ENCODE peak calls at places on chromosomes 11 and 22, in four cellular contexts. J is GM12891, B is K562, T is GM12878. Y is an unnamed sample.

GRCh38 chr11:63567044-63567840 is 4.1 kb upstream of the PLAAT2 start:
- DNase-seq in B (peak), T (peak), J (no peak), Y (no peak)

GRCh38 chr11:64843971-64844329 is 503 bp downstream of the CDC42BPG start:
- DNase-seq in J (no peak), B (no peak), T (no peak), Y (no peak)

GRCh38 chr11:83663446-83663845 is 377.3 kb upstream of the CCDC90B start:
- DNase-seq in B (no peak), T (no peak), J (no peak), Y (no peak)

GRCh38 chr11:87432006-87432405 is 394.3 kb downstream of the TMEM135 start:
- DNase-seq in T (no peak), J (no peak), B (no peak), Y (no peak)

GRCh38 chr11:117874253-117874909 is 2.1 kb downstream of the FXYD6 start:
- DNase-seq in J (no peak), T (no peak), B (no peak), Y (no peak)

GRCh38 chr22:44225091-44225689 is 44.5 kb downstream of the PARVG start:
- DNase-seq in T (no peak), B (no peak), J (no peak), Y (no peak)

GRCh38 chr11:2625183-2625582 is 74.6 kb downstream of the KCNQ1OT1 start:
- DNase-seq in B (no peak), J (no peak), T (no peak), Y (no peak)

GRCh38 chr11:46363455-46363920 is 16.2 kb downstream of the DGKZ start:
- DNase-seq in B (no peak), J (no peak), T (no peak), Y (no peak)

GRCh38 chr11:65493367-65494176 is 5.3 kb upstream of the MALAT1 start:
- DNase-seq in B (no peak), T (no peak), J (no peak), Y (no peak)

GRCh38 chr11:18105802-18106574 is at the start of gene SAAL1:
- DNase-seq in T (peak), B (peak), J (peak), Y (peak)

GRCh38 chr11:18105086-18105801 is 638 bp downstream of the SAAL1 start:
- DNase-seq in T (no peak), J (no peak), B (no peak), Y (no peak)

GRCh38 chr11:18106688-18107087 is 806 bp upstream of the SAAL1 start:
- DNase-seq in B (no peak), J (no peak), T (no peak), Y (no peak)

DNA sequence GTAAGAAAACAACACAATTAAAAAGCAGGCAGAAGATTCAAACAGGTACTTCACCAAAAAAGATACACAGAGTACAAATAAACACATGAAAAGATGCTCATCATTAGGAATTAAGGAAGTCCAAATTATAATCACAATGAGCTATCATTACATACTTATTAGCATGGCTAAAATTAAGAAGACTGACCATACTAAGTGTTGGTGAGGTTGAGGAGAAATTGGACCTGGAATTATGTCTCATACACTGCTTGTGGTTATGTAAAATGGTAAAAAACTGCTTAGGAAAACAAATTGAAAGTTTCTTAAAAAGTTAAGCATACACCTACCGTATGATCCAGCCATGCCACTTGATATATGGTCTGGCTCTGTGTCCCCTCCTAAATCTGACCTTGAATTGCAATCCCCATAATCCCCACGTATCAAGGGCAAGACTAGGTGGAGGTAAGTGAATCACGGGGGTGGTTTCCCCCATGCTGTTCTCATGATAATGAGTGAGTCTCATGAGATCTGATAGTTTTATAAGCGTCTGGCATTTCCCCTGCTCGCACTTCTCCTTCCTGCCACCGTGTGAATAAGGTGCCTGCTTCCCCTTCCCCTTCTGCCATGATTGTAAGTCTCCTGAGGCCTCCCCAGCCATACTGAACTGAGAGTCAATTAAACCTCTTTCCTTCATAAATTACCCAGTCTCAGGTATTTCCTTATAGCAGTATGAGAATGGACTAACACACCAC is 4.8 kb downstream of the SAAL1 start:
- DNase-seq in B (no peak), J (no peak), T (no peak), Y (peak)
- TF ChIP-seq SPI1 in B (no peak), J (peak), T (peak), Y (peak)

DNA sequence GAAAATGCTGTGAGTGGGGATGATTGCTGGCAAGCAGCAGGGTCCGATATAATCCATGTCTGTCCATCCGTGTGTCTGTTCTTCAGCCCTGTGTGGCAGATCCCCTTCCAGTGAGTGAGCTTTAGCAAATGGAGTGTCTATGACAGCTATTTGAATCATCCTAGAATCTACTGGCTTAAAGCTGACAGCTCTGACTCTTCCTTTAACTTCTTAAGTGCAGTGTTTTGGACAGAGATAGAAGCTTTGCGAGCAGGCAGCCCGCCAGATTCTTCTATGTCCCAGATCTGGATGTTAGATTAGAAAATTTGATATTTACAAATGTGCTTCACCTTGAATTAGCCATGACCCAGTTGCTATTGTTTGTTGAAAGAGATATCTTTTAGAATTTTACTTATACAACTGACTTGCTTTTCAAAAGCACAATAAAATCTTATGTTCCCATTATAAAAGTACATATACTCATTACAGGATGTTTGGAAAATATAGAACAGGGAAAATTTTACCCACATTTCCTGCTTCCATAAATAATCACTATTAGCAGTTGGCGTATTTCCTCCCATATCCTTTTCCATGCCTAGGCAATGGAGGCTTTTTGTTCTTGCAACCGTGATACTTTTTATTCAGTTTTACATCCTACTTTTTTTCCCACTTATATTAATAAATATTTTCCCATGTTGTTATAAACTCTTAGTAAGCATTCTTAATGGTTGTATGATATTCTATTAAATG is 124.5 kb downstream of the COMMD9 start:
- DNase-seq in J (no peak), T (no peak), B (no peak), Y (no peak)
- TF ChIP-seq SPI1 in J (no peak), T (no peak), B (no peak), Y (no peak)

DNA sequence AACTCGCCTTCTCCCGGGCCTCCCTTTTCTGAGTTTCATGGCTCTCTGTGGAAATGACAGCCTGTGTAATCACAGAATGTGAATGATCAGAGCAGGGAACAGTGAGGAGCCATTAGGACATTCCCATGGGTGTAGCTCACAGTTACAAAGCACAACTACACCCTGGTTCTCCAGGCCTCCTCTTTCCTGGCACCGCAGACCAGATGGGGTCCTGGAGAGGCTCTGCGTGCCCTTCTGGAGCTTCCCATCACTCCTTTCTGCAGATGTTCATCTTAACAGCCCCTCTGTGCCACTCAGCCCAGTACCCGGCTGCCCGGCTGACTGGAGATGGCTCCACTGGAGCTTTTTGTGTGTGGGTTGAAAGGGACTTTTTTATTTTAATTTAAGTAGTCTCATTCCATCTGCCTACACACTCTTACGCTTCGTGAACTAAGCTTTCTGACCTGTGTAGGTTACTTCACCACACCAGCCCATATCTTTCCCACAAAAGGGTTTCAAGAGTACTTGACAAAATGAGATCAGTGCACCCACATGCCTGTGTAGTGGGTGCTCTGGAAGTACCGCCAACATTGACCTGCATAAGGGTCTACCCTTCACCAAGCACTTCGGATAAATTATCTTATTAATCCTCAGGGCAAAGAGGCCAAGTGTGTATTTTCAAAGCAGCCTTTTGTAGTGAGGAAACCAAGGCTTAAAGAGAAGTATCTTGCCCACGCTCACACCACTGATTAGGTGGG is 29.8 kb downstream of the SREBF2 start:
- DNase-seq in B (no peak), T (peak), J (no peak), Y (no peak)
- TF ChIP-seq SPI1 in B (no peak), T (no peak), J (peak), Y (no peak)

DNA sequence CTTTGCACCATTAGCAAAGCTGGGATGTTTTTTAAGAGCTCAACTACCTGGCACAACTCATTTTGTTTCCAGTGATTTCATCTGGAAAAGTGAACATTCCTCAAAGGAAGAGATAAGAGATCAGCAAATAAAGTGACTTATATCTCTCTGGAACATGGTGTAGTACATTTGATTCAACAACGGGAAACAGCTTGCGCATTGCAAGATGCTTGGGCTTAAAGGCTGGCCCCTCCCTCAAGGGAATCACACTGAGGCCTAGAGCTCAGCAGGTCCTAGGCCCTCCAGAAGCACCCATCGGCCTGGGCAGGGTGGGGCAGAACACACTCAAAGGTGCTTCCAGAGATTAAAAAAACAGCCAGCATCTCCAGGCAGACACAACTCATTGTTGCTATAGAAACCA is 69.0 kb upstream of the ARFGAP3 start:
- DNase-seq in T (no peak), J (no peak), B (no peak), Y (no peak)
- TF ChIP-seq SPI1 in T (no peak), J (no peak), B (no peak), Y (no peak)

Y was measured in HL-60.